ENCODE peak calls at places on chromosomes 6 and 20, in nine cellular contexts. C is fibroblast of lung, R is A549, W is H1, P is mammary epithelial cell, H is SK-N-SH, S is IMR-90, B is neuronal stem cell, F is K562. N is an unnamed sample. For H3K4me1, the result is how much of the 10 kb centered on the place peaks cover.

GRCh38 chr6:13406051-13406477 is 77.7 kb upstream of the TBC1D7 start:
- DNase-seq in W (no peak), P (no peak), F (no peak), B (no peak), R (no peak), C (no peak), H (no peak), S (no peak), N (no peak)

GRCh38 chr6:157632821-157633220 is 190.2 kb upstream of the SNX9 start:
- DNase-seq in S (peak), C (peak), F (no peak), B (no peak), R (no peak), H (no peak), W (no peak), P (peak), N (no peak)

GRCh38 chr6:102619585-102619984 is 1226.1 kb downstream of the GRIK2 start:
- DNase-seq in S (peak), W (no peak), H (peak), B (no peak), R (no peak), C (no peak), P (peak), F (no peak), N (peak)

GRCh38 chr6:82143041-82143481 is 104.5 kb downstream of the IBTK start:
- DNase-seq in B (no peak), F (no peak), S (peak), R (no peak), P (no peak), W (no peak), H (no peak), C (peak), N (no peak)

GRCh38 chr6:112116215-112116614 is 28.8 kb downstream of the FAM229B start:
- DNase-seq in W (no peak), R (no peak), P (no peak), S (no peak), H (no peak), C (no peak), F (no peak), B (no peak), N (no peak)

GRCh38 chr20:36732456-36732855 is 13.4 kb downstream of the NDRG3 start:
- DNase-seq in F (no peak), H (no peak), P (no peak), B (no peak), R (no peak), C (no peak), S (no peak), W (no peak), N (no peak)

GRCh38 chr20:29298759-29299613 is 1958.5 kb upstream of the DEFB115 start:
- DNase-seq in B (no peak), R (no peak), S (no peak), F (no peak), P (no peak), W (no peak), H (no peak), C (peak), N (no peak)

GRCh38 chr6:138293996-138294395 is 75.7 kb upstream of the PBOV1 start:
- DNase-seq in R (no peak), P (no peak), C (no peak), B (no peak), S (no peak), H (no peak), W (no peak), F (no peak), N (no peak)

GRCh38 chr6:38773338-38773737 is 58.2 kb downstream of the DNAH8 start:
- DNase-seq in B (no peak), R (peak), P (peak), S (no peak), H (no peak), C (no peak), F (peak), W (no peak), N (peak)

GRCh38 chr6:31686483-31686882 is 5.6 kb upstream of the LY6G5C start:
- DNase-seq in P (no peak), S (no peak), R (no peak), F (peak), B (no peak), H (no peak), W (no peak), C (no peak), N (no peak)

GRCh38 chr6:37310980-37311379 is 42.8 kb upstream of the RNF8 start:
- DNase-seq in W (no peak), R (no peak), P (no peak), C (no peak), S (no peak), F (no peak), B (no peak), H (no peak), N (no peak)

GRCh38 chr6:109381007-109381746 is 1.1 kb downstream of the CD164 start:
- DNase-seq in C (peak), B (no peak), P (peak), S (peak), H (peak), F (no peak), R (no peak), W (no peak), N (peak)

GRCh38 chr20:2224246-2224645 is 71.6 kb upstream of the TGM3 start:
- DNase-seq in C (no peak), P (no peak), B (no peak), F (no peak), W (no peak), S (no peak), R (no peak), H (no peak), N (no peak)

GRCh38 chr20:10728873-10729670 is 55.3 kb upstream of the JAG1 start:
- DNase-seq in P (no peak), R (no peak), C (peak), S (peak), H (no peak), B (no peak), F (no peak), W (no peak), N (no peak)

GRCh38 chr6:150334790-150335783 is 33.7 kb upstream of the IYD start:
- DNase-seq in B (peak), S (peak), R (peak), C (peak), F (peak), H (peak), W (no peak), P (peak), N (peak)

GRCh38 chr6:6604566-6604965 is 16.0 kb downstream of the LY86 start:
- DNase-seq in F (no peak), B (no peak), P (no peak), C (no peak), S (no peak), R (no peak), W (no peak), H (no peak), N (no peak)

GRCh38 chr6:45491874-45492273 is 114.1 kb upstream of the SUPT3H start:
- DNase-seq in B (no peak), W (no peak), C (no peak), S (no peak), F (no peak), H (no peak), P (no peak), R (no peak), N (no peak)

GRCh38 chr6:139841794-139842215 is 467.4 kb upstream of the CITED2 start:
- DNase-seq in H (no peak), B (no peak), F (no peak), P (no peak), S (no peak), C (no peak), W (no peak), R (no peak), N (peak)

GRCh38 chr20:24999568-24999967 is 7.0 kb upstream of the APMAP start:
- DNase-seq in C (no peak), P (no peak), B (no peak), F (no peak), S (no peak), R (no peak), H (no peak), W (no peak), N (no peak)

GRCh38 chr6:81814365-81815109 is 62.1 kb upstream of the TENT5A start:
- DNase-seq in C (peak), B (no peak), R (no peak), F (no peak), H (no peak), P (peak), S (peak), W (no peak), N (no peak)

GRCh38 chr6:156720739-156721714 is 56.2 kb upstream of the ARID1B start:
- DNase-seq in P (peak), W (peak), F (no peak), C (no peak), B (no peak), R (peak), H (no peak), S (peak), N (peak)

GRCh38 chr20:47809561-47809960 is 24.3 kb upstream of the SULF2 start:
- DNase-seq in P (peak), F (no peak), R (peak), B (no peak), C (no peak), W (no peak), S (no peak), H (peak), N (no peak)

GRCh38 chr6:19342616-19343015 is 494.6 kb upstream of the ID4 start:
- DNase-seq in W (no peak), R (no peak), B (no peak), H (no peak), C (peak), S (no peak), P (peak), F (no peak), N (no peak)

GRCh38 chr6:81842254-81842653 is 89.8 kb upstream of the TENT5A start:
- DNase-seq in R (no peak), P (no peak), F (no peak), B (no peak), H (no peak), C (peak), S (no peak), W (no peak), N (no peak)

GRCh38 chr6:77034161-77034560 is 429.1 kb downstream of the HTR1B start:
- DNase-seq in S (peak), R (no peak), W (peak), F (no peak), P (peak), C (peak), B (peak), H (no peak), N (no peak)

GRCh38 chr6:27864906-27865883 is 47.0 kb downstream of the OR2B2 start:
- DNase-seq in F (peak), H (peak), S (peak), P (peak), B (peak), C (peak), W (no peak), R (peak), N (peak)

GRCh38 chr20:43349841-43350240 is 107.9 kb upstream of the SRSF6 start:
- DNase-seq in R (no peak), P (no peak), C (no peak), H (no peak), W (no peak), S (no peak), B (no peak), F (no peak), N (no peak)

GRCh38 chr6:113052513-113052912 is 705.4 kb downstream of the RFPL4B start:
- DNase-seq in R (no peak), S (no peak), W (no peak), B (no peak), F (no peak), C (no peak), H (no peak), P (no peak), N (no peak)

GRCh38 chr6:108200631-108201030 is 34.8 kb downstream of the NR2E1 start:
- DNase-seq in C (peak), B (no peak), F (no peak), S (peak), W (no peak), R (peak), P (peak), H (no peak), N (no peak)
- H3K4me2 ChIP-seq in C (no peak), B (no peak), F (no peak), S (no peak), W (no peak), R (peak), P (no peak), H (no peak), N (no peak)

GRCh38 chr6:33313709-33314514 is at the start of gene TAPBP:
- DNase-seq in H (peak), S (peak), W (no peak), B (no peak), P (peak), R (peak), F (peak), C (peak), N (peak)
- H3K4me1 ChIP-seq in H (under half), S (under half), W (under half), B (under half), P (under half), R (under half), F (half or more), C (under half), N (under half)

DNA sequence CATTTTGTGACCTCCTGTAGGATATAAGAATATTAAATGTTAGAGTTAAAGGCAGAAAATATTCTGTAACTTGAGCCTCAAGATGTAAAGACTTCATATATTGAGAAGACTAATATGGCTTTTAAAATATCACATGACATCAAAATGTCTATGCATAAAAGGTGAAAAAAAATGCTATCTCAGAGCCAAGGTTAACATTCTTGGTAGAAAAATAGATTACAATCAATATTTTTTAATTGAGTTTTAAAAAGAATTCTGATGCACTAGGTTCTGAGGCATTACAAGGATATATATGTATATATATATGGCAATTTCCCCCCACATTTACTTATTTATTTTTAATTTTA is 46.2 kb upstream of the RAB23 start:
- DNase-seq in P (no peak), H (no peak), S (no peak), C (no peak), B (no peak), F (no peak), R (no peak), W (no peak), N (no peak)
- H3K4me2 ChIP-seq in P (no peak), H (no peak), S (no peak), C (no peak), B (no peak), F (no peak), R (peak), W (no peak), N (no peak)

GRCh38 chr6:33430991-33431879 is 11.4 kb downstream of the SYNGAP1 start:
- DNase-seq in H (peak), W (no peak), C (peak), F (peak), P (no peak), R (peak), S (peak), B (peak), N (peak)

GRCh38 chr6:33431880-33432541 is 12.1 kb downstream of the SYNGAP1 start:
- DNase-seq in R (no peak), S (no peak), H (peak), W (no peak), C (no peak), P (no peak), B (no peak), F (no peak), N (peak)

GRCh38 chr6:33428891-33429744 is 9.3 kb downstream of the SYNGAP1 start:
- DNase-seq in S (no peak), B (no peak), F (no peak), R (no peak), H (no peak), C (no peak), W (no peak), P (no peak), N (no peak)

GRCh38 chr6:33429745-33430042 is 9.8 kb downstream of the SYNGAP1 start:
- DNase-seq in S (no peak), C (no peak), B (no peak), H (no peak), F (no peak), W (no peak), R (no peak), P (no peak), N (no peak)

DNA sequence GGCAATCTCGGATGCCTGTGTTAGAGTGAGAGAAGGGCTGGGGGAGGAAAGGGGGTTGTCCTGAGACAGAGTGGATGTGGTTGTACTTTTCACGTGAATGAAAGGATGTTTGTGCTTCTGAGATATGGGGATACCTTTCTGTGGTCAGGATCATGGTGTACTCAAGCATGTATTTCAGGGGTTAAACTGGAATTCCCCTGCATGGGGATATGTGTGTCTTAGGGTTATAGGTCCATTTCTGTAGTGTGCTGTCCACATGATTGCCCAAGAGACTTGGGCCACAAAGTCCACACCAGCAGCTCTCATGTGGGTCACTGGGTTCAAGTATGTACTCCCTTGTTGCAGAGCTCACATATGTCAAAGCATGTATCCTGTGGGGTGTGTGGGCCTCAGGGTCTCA is 10.5 kb downstream of the SYNGAP1 start:
- DNase-seq in P (no peak), R (no peak), S (no peak), W (no peak), B (no peak), H (no peak), C (no peak), F (no peak), N (no peak)
- H3K4me1 ChIP-seq in P (under half), R (under half), S (under half), W (under half), B (half or more), H (under half), C (under half), F (half or more), N (half or more)

GRCh38 chr20:62245911-62246280 is 7.6 kb downstream of the OSBPL2 start:
- DNase-seq in B (no peak), P (no peak), R (no peak), W (no peak), H (no peak), F (no peak), S (no peak), C (no peak), N (no peak)
- H3K4me2 ChIP-seq in B (no peak), P (no peak), R (no peak), W (no peak), H (no peak), F (no peak), S (no peak), C (no peak), N (no peak)

DNA sequence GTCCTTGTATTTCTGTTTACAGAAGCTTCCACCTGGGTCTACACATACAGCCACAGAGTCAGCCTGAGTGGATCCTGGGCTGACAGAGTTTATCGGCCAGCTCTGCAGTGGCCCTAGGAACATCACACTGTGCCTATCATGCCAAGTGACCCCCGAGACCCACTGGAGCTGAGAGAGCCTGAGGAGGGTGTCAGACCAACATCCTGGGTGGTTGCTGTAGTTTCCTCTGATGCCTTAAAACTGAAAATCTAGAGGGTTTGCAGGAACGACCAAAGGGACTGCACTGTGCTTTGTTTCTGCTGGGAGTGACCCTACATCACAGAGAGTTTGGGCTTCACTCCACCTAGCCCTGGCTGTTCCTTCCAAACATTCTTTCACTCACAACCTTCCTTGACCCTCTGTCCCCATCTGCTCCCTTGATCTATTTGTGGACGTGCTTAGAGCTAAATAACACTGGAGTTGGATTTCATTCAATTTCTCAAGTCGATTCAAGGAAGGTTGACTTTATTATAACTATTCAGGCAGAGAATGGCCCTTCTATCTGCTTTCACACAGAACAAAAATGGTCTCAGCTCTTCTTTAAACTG is 18.1 kb downstream of the MYLK4 start:
- DNase-seq in W (no peak), R (no peak), H (no peak), C (no peak), P (no peak), S (no peak), F (no peak), B (no peak), N (no peak)
- H3K4me1 ChIP-seq in W (under half), R (under half), H (under half), C (under half), P (under half), S (under half), F (under half), B (under half), N (under half)

DNA sequence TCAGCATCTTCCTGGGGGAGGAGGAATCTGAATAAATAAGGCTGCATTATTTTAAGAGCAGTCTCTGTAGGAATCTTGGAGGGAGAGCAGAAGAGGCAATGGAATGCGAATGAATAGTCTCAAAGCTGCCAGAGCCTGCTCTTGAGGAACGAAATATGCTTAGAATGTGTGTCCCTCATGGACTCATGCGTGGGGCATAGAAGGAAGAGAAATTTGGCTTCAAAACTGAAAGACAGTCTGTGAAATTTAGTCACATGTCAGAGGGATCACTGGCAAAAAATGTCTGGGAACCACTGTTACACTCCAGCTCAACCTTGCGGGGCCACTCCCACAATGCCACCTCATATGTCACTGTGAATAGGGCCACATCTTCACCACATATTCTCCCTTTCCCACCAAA is 95.5 kb downstream of the GJA10 start:
- DNase-seq in C (peak), B (no peak), F (no peak), W (no peak), H (no peak), S (peak), R (no peak), P (no peak), N (no peak)
- H3K4me2 ChIP-seq in C (no peak), B (no peak), F (no peak), W (no peak), H (peak), S (no peak), R (no peak), P (no peak), N (no peak)

DNA sequence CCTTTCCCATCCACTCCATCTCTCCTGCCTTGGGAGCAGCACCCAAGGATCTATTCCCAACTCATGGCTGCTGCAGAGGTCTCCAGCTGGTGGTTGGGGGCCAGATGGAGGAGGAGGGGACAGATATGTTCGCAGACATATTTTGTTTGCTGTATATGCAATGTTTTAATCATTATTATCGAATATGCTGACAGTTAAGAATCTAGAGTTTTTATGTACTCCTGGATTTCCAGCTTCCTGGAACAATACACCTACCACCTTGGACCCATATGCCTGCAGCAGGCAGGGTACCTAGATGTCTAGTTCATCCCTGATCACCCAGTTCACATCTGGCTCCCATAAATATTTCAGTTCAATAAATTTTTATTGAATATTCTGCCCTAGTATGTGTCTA is 9.0 kb downstream of the FAM110A start:
- DNase-seq in P (no peak), W (no peak), C (no peak), S (no peak), B (no peak), R (no peak), F (no peak), H (no peak), N (no peak)
- H3K4me1 ChIP-seq in P (under half), W (under half), C (under half), S (under half), B (under half), R (under half), F (half or more), H (under half), N (half or more)

DNA sequence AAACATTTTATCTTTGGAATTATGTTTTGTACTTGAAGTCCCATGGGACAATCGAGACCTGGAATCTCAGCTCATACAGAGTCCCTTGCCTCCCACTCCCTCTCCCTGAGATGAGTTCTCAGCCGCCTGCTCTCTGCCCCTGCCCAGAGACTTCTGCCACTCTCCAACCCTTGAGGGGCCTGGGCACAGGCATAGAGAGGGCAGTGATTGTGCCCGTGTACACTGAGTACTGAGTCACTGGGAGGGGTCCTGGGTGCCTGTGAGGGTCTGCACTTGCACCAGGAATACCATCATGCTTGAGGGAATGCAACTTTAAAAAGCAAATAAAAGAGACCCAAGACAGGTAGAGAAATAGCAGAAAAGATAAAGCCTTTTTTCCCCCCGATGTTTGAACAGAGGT is 453.8 kb upstream of the HS3ST5 start:
- DNase-seq in P (no peak), W (no peak), B (no peak), H (no peak), C (no peak), F (no peak), S (no peak), R (no peak), N (no peak)
- H3K4me2 ChIP-seq in P (no peak), W (no peak), B (no peak), H (no peak), C (no peak), F (no peak), S (no peak), R (no peak), N (no peak)